ENCODE peak calls at places on chromosomes 6 and 20, in six cellular contexts. Y is ACHN; N is OCI-LY7; F is hepatocyte; L is activated CD4-positive, alpha-beta T cell treated with anti-CD3 and anti-CD28 coated beads for 36 hours; A is epithelial cell of esophagus. C is an unnamed sample.

GRCh38 chr6:52650946-52651345 is 20.0 kb upstream of the TMEM14A start:
- DNase-seq in Y (no peak), N (no peak), F (no peak), L (no peak), A (no peak), C (no peak)

GRCh38 chr6:34657307-34657978 is 39.1 kb downstream of the ILRUN start:
- DNase-seq in Y (peak; percentile 88), N (peak; percentile 53), F (peak; percentile 82), L (no peak), A (peak; percentile 78), C (peak; percentile 70)

GRCh38 chr6:163031931-163032330 is 304.2 kb downstream of the PACRG start:
- DNase-seq in Y (no peak), N (no peak), F (no peak), L (no peak), A (no peak), C (no peak)

GRCh38 chr6:120147218-120147871 is 797.8 kb upstream of the MAN1A1 start:
- DNase-seq in Y (no peak), N (peak; percentile 14), F (no peak), L (peak; percentile 11), A (peak; percentile 40), C (no peak)

GRCh38 chr20:50015993-50016770 is 33.4 kb downstream of the SNAI1 start:
- DNase-seq in Y (no peak), N (no peak), F (peak; percentile 82), L (no peak), A (no peak), C (no peak)

GRCh38 chr6:106339334-106340029 is 13.9 kb upstream of the ATG5 start:
- DNase-seq in Y (peak; percentile 80), N (peak; percentile 65), F (peak; percentile 87), L (peak; percentile 68), A (peak; percentile 90), C (peak; percentile 75)

GRCh38 chr6:71157350-71157749 is 131.3 kb upstream of the OGFRL1 start:
- DNase-seq in Y (no peak), N (no peak), F (no peak), L (no peak), A (no peak), C (no peak)

GRCh38 chr6:149166747-149167146 is 150.8 kb upstream of the TAB2 start:
- DNase-seq in Y (no peak), N (no peak), F (peak; percentile 28), L (no peak), A (no peak), C (no peak)

GRCh38 chr6:44004136-44004535 is 123.1 kb downstream of the MRPL14 start:
- DNase-seq in Y (no peak), N (no peak), F (no peak), L (no peak), A (no peak), C (no peak)

GRCh38 chr6:75199856-75200255 is 6.0 kb downstream of the COL12A1 start:
- DNase-seq in Y (no peak), N (no peak), F (no peak), L (no peak), A (no peak), C (no peak)

GRCh38 chr20:37360515-37361115 is 14.7 kb downstream of the SRC start:
- DNase-seq in Y (no peak), N (no peak), F (no peak), L (no peak), A (no peak), C (no peak)

GRCh38 chr20:17843246-17844132 is 125.1 kb downstream of the SNX5 start:
- DNase-seq in Y (peak; percentile 27), N (peak; percentile 44), F (no peak), L (peak; percentile 55), A (peak; percentile 71), C (peak; percentile 74)

GRCh38 chr6:125018136-125018535 is 55.9 kb downstream of the RNF217 start:
- DNase-seq in Y (no peak), N (no peak), F (no peak), L (no peak), A (no peak), C (no peak)

GRCh38 chr20:20031790-20032189 is 14.6 kb downstream of the NAA20 start:
- DNase-seq in Y (no peak), N (no peak), F (no peak), L (no peak), A (no peak), C (no peak)

GRCh38 chr6:56046576-56046975 is 171.2 kb upstream of the BMP5 start:
- DNase-seq in Y (no peak), N (no peak), F (no peak), L (no peak), A (peak; percentile 75), C (no peak)

GRCh38 chr6:25320459-25320858 is 41.3 kb downstream of the CARMIL1 start:
- DNase-seq in Y (no peak), N (no peak), F (no peak), L (no peak), A (no peak), C (no peak)

GRCh38 chr6:33118525-33119123 is 42.8 kb downstream of the HLA-DPB1 start:
- DNase-seq in Y (peak; percentile 53), N (peak; percentile 78), F (peak; percentile 69), L (no peak), A (peak; percentile 53), C (peak; percentile 15)

GRCh38 chr6:138017156-138017757 is 90.0 kb downstream of the PERP start:
- DNase-seq in Y (no peak), N (no peak), F (no peak), L (no peak), A (peak; percentile 48), C (no peak)

GRCh38 chr6:37473364-37474095 is 26.2 kb downstream of the CCDC167 start:
- DNase-seq in Y (no peak), N (no peak), F (no peak), L (no peak), A (peak; percentile 90), C (peak; percentile 32)

GRCh38 chr6:51753635-51754034 is 333.8 kb downstream of the PKHD1 start:
- DNase-seq in Y (peak; percentile 6), N (peak; percentile 4), F (peak; percentile 31), L (peak; percentile 30), A (peak; percentile 48), C (no peak)

GRCh38 chr6:46340246-46340645 is 151.0 kb downstream of the RCAN2 start:
- DNase-seq in Y (no peak), N (no peak), F (no peak), L (no peak), A (no peak), C (no peak)

GRCh38 chr6:91490672-91491071 is 903.8 kb upstream of the MAP3K7 start:
- DNase-seq in Y (no peak), N (no peak), F (no peak), L (no peak), A (no peak), C (no peak)

GRCh38 chr6:38184041-38184779 is 364.7 kb downstream of the ZFAND3 start:
- DNase-seq in Y (no peak), N (no peak), F (no peak), L (no peak), A (no peak), C (no peak)

GRCh38 chr6:43339168-43339567 is 30.3 kb downstream of the ZNF318 start:
- DNase-seq in Y (no peak), N (no peak), F (no peak), L (no peak), A (no peak), C (no peak)

GRCh38 chr6:152529364-152529763 is 107.8 kb downstream of the SYNE1 start:
- DNase-seq in Y (no peak), N (no peak), F (no peak), L (no peak), A (no peak), C (no peak)

GRCh38 chr6:87722831-87723726 is 21.0 kb upstream of the AKIRIN2 start:
- DNase-seq in Y (peak; percentile 96), N (peak; percentile 29), F (peak; percentile 52), L (peak; percentile 22), A (peak; percentile 94), C (peak; percentile 84)

GRCh38 chr6:139648430-139649000 is 274.1 kb upstream of the CITED2 start:
- DNase-seq in Y (no peak), N (no peak), F (no peak), L (no peak), A (no peak), C (no peak)

GRCh38 chr6:11744753-11745152 is 33.9 kb downstream of the ADTRP start:
- DNase-seq in Y (no peak), N (no peak), F (peak; percentile 50), L (no peak), A (no peak), C (no peak)

GRCh38 chr6:161354241-161354840 is 80.5 kb upstream of the AGPAT4 start:
- DNase-seq in Y (no peak), N (no peak), F (no peak), L (no peak), A (no peak), C (no peak)

GRCh38 chr6:11430036-11430435 is 107.5 kb upstream of the TMEM170B start:
- DNase-seq in Y (no peak), N (no peak), F (no peak), L (no peak), A (no peak), C (no peak)

GRCh38 chr6:125434760-125435159 is 133.0 kb upstream of the HDDC2 start:
- DNase-seq in Y (no peak), N (no peak), F (no peak), L (no peak), A (no peak), C (no peak)

GRCh38 chr6:38143191-38144154 is 323.9 kb downstream of the ZFAND3 start:
- DNase-seq in Y (no peak), N (no peak), F (no peak), L (no peak), A (no peak), C (no peak)

GRCh38 chr6:55758156-55758942 is 117.0 kb downstream of the BMP5 start:
- DNase-seq in Y (no peak), N (no peak), F (peak; percentile 65), L (no peak), A (peak; percentile 98), C (peak; percentile 13)